ENCODE peak calls at places on chromosome 21, in eight cellular contexts. U, R, Z, J, V, C, D and E are unnamed samples.

GRCh38 chr21:27812279-27812678 is 845.4 kb upstream of the ADAMTS5 start:
- DNase-seq in V (no peak), R (no peak), Z (no peak), J (no peak), D (peak; percentile 20), U (no peak), C (no peak), E (no peak)

GRCh38 chr21:42384999-42385398 is 10.9 kb downstream of the TMPRSS3 start:
- DNase-seq in V (no peak), C (no peak), J (no peak), Z (no peak), R (no peak), D (no peak), U (no peak), E (no peak)

GRCh38 chr21:45420623-45421041 is 15.7 kb downstream of the COL18A1 start:
- DNase-seq in U (peak; percentile 49), Z (no peak), V (no peak), D (no peak), C (no peak), J (no peak), R (no peak), E (no peak)

GRCh38 chr21:46191257-46191685 is 7.0 kb upstream of the SPATC1L start:
- DNase-seq in V (no peak), C (no peak), J (no peak), U (no peak), Z (no peak), D (peak; percentile 74), R (no peak), E (no peak)

GRCh38 chr21:37742532-37742931 is 173.7 kb downstream of the KCNJ6 start:
- DNase-seq in R (no peak), U (no peak), V (peak; percentile 25), J (no peak), Z (no peak), C (no peak), D (no peak), E (no peak)

GRCh38 chr21:38952890-38953289 is 147.2 kb downstream of the ETS2 start:
- DNase-seq in D (no peak), Z (no peak), C (no peak), J (no peak), V (no peak), U (no peak), R (no peak), E (no peak)

GRCh38 chr21:17139696-17140095 is 373.1 kb upstream of the CXADR start:
- DNase-seq in Z (no peak), V (no peak), C (no peak), J (no peak), D (peak; percentile 44), R (no peak), U (no peak), E (no peak)

GRCh38 chr21:36005018-36005417 is 55.3 kb downstream of the SETD4 start:
- DNase-seq in J (no peak), D (no peak), U (no peak), C (no peak), V (no peak), Z (no peak), R (no peak), E (no peak)

GRCh38 chr21:44544566-44544965 is 4.6 kb upstream of the KRTAP10-1 start:
- DNase-seq in J (no peak), C (no peak), V (no peak), D (no peak), R (no peak), Z (no peak), U (no peak), E (no peak)

GRCh38 chr21:32094792-32095191 is 184.1 kb downstream of the MIS18A start:
- DNase-seq in J (no peak), C (no peak), Z (no peak), U (no peak), D (peak; percentile 26), R (no peak), V (no peak), E (no peak)

GRCh38 chr21:14271053-14271452 is 55.1 kb downstream of the RBM11 start:
- DNase-seq in Z (no peak), U (no peak), J (no peak), D (no peak), V (no peak), C (no peak), R (no peak), E (no peak)

GRCh38 chr21:42073140-42074099 is 2.3 kb downstream of the UMODL1 start:
- DNase-seq in Z (no peak), U (no peak), R (no peak), D (no peak), C (no peak), J (no peak), V (no peak), E (no peak)

GRCh38 chr21:41832230-41833137 is 46.7 kb downstream of the PRDM15 start:
- DNase-seq in J (no peak), V (no peak), Z (no peak), U (no peak), C (no peak), D (no peak), R (no peak), E (no peak)

GRCh38 chr21:42636535-42636914 is 16.9 kb upstream of the PDE9A start:
- DNase-seq in V (no peak), C (no peak), D (peak; percentile 70), R (no peak), Z (no peak), U (no peak), J (no peak), E (no peak)

GRCh38 chr21:45248893-45249381 is 38.8 kb downstream of the POFUT2 start:
- DNase-seq in U (no peak), V (no peak), R (no peak), D (peak; percentile 6), J (no peak), Z (no peak), C (no peak), E (no peak)

GRCh38 chr21:23016617-23017016 is 2018.4 kb downstream of the NCAM2 start:
- DNase-seq in J (no peak), V (no peak), U (no peak), R (no peak), Z (no peak), D (peak; percentile 33), C (no peak), E (no peak)

GRCh38 chr21:39523398-39523797 is 71.6 kb downstream of the SH3BGR start:
- DNase-seq in R (no peak), J (no peak), V (peak; percentile 43), Z (no peak), C (no peak), D (peak; percentile 60), U (no peak), E (no peak)

GRCh38 chr21:45127937-45128336 is 53.6 kb downstream of the ADARB1 start:
- DNase-seq in V (no peak), J (no peak), D (no peak), R (no peak), Z (no peak), C (no peak), U (no peak), E (no peak)

GRCh38 chr21:36859744-36860501 is 106.5 kb downstream of the HLCS start:
- DNase-seq in Z (no peak), U (peak; percentile 86), V (no peak), C (peak; percentile 48), J (no peak), R (peak; percentile 7), D (peak; percentile 90), E (peak; percentile 28)

GRCh38 chr21:42784896-42785451 is 94.4 kb downstream of the WDR4 start:
- DNase-seq in D (no peak), J (no peak), Z (no peak), C (no peak), V (no peak), U (no peak), R (no peak), E (no peak)

GRCh38 chr21:38875694-38876492 is 70.2 kb downstream of the ETS2 start:
- DNase-seq in R (no peak), J (no peak), D (peak; percentile 83), C (no peak), U (no peak), Z (no peak), V (no peak), E (no peak)

GRCh38 chr21:46226146-46226545 is 2.4 kb downstream of the LSS start:
- DNase-seq in Z (no peak), C (no peak), U (no peak), D (peak; percentile 1), V (no peak), R (no peak), J (no peak), E (no peak)